ENCODE peak calls at places on chromosomes 4 and X, in six cellular contexts. O is CD8-positive, alpha-beta memory T cell; B is ecto neural progenitor cell; K is ureter; V is NCI-H2081; J is KBM-7. I is an unnamed sample.

GRCh38 chr4:8837181-8837811 is 34.3 kb downstream of the HMX1 start:
- DNase-seq in V (no peak), B (peak), J (no peak), K (peak), O (peak), I (no peak)

GRCh38 chr4:15714616-15715015 is 11.8 kb downstream of the BST1 start:
- DNase-seq in J (no peak), V (no peak), B (no peak), K (no peak), O (no peak), I (peak)

GRCh38 chr4:73614468-73614867 is 5.8 kb downstream of the RASSF6 start:
- DNase-seq in B (no peak), K (no peak), O (no peak), J (no peak), V (no peak), I (no peak)

GRCh38 chr4:137065306-137065705 is 467.0 kb downstream of the PCDH18 start:
- DNase-seq in O (no peak), V (no peak), K (no peak), J (no peak), B (no peak), I (peak)

GRCh38 chr4:7389719-7390118 is 45.0 kb downstream of the PSAPL1 start:
- DNase-seq in K (peak), O (no peak), J (no peak), V (no peak), B (peak), I (no peak)

GRCh38 chr4:173346074-173346473 is 11.9 kb upstream of the HMGB2 start:
- DNase-seq in K (no peak), O (no peak), V (no peak), J (no peak), B (no peak), I (peak)

GRCh38 chrX:38987135-38987780 is 186.0 kb downstream of the MID1IP1 start:
- DNase-seq in J (peak), B (no peak), K (no peak), O (no peak), V (no peak), I (no peak)

GRCh38 chr4:40333921-40334352 is 1.2 kb upstream of the CHRNA9 start:
- DNase-seq in V (no peak), J (no peak), B (no peak), O (no peak), K (no peak), I (peak)

GRCh38 chr4:139986621-139987510 is 167.1 kb downstream of the MAML3 start:
- DNase-seq in B (no peak), K (no peak), O (no peak), J (no peak), V (peak), I (no peak)

GRCh38 chrX:150454083-150454482 is 91.0 kb downstream of the MAMLD1 start:
- DNase-seq in B (no peak), J (no peak), O (no peak), V (no peak), K (no peak), I (no peak)

GRCh38 chr4:23728393-23728792 is 161.5 kb downstream of the PPARGC1A start:
- DNase-seq in K (no peak), J (no peak), B (no peak), V (no peak), O (no peak), I (peak)

GRCh38 chrX:70592091-70592490 is 147.5 kb downstream of the DLG3 start:
- DNase-seq in K (no peak), O (no peak), J (no peak), V (no peak), B (no peak), I (peak)

GRCh38 chr4:109890076-109890475 is 22.6 kb upstream of the EGF start:
- DNase-seq in V (no peak), B (no peak), O (no peak), J (no peak), K (no peak), I (no peak)

GRCh38 chrX:111041018-111041462 is 55.0 kb upstream of the PAK3 start:
- DNase-seq in K (no peak), B (no peak), O (peak), V (peak), J (peak), I (peak)

GRCh38 chrX:47581731-47582647 is at the start of gene TIMP1:
- DNase-seq in B (peak), K (peak), V (no peak), J (peak), O (peak), I (peak)

GRCh38 chr4:2643555-2643954 is 107.1 kb downstream of the FAM193A start:
- DNase-seq in B (no peak), O (no peak), J (no peak), K (no peak), V (no peak), I (no peak)

GRCh38 chr4:7976025-7976424 is 36.4 kb upstream of the AFAP1 start:
- DNase-seq in O (no peak), V (no peak), J (no peak), B (no peak), K (no peak), I (no peak)

GRCh38 chr4:11424896-11425295 is 3.8 kb downstream of the HS3ST1 start:
- DNase-seq in V (no peak), O (no peak), K (no peak), J (no peak), B (no peak), I (no peak)

GRCh38 chrX:72540318-72540717 is 32.3 kb downstream of the HDAC8 start:
- DNase-seq in O (no peak), B (no peak), K (no peak), V (no peak), J (peak), I (no peak)

GRCh38 chr4:156197216-156197615 is 243.6 kb upstream of the CTSO start:
- DNase-seq in V (no peak), K (no peak), O (no peak), J (no peak), B (no peak), I (no peak)

GRCh38 chr4:186728631-186729271 is 5.1 kb upstream of the FAT1 start:
- DNase-seq in B (no peak), V (no peak), K (no peak), O (no peak), J (no peak), I (peak)

GRCh38 chr4:114100288-114101031 is 121.0 kb upstream of the ARSJ start:
- DNase-seq in K (no peak), V (no peak), J (no peak), O (no peak), B (no peak), I (no peak)

GRCh38 chr4:127211377-127212268 is 421.1 kb upstream of the INTU start:
- DNase-seq in K (no peak), J (no peak), B (no peak), V (no peak), O (no peak), I (no peak)

GRCh38 chrX:97747346-97747745 is 863.6 kb downstream of the RPA4 start:
- DNase-seq in K (no peak), O (no peak), B (no peak), J (no peak), V (no peak), I (no peak)

GRCh38 chr4:3316146-3316545 is 23.3 kb downstream of the RGS12 start:
- DNase-seq in K (peak), V (no peak), B (no peak), J (no peak), O (no peak), I (no peak)

GRCh38 chr4:166165829-166166420 is 292.9 kb downstream of the TLL1 start:
- DNase-seq in V (peak), J (peak), K (no peak), B (no peak), O (no peak), I (peak)

GRCh38 chr4:166594326-166594946 is 639.9 kb downstream of the SPOCK3 start:
- DNase-seq in V (peak), O (no peak), B (peak), K (peak), J (peak), I (peak)

GRCh38 chrX:129653985-129654651 is 638 bp downstream of the APLN start:
- DNase-seq in O (no peak), J (peak), B (peak), K (no peak), V (no peak), I (no peak)

GRCh38 chrX:153457827-153458466 is 12.1 kb upstream of the TREX2 start:
- DNase-seq in O (no peak), B (no peak), K (no peak), V (no peak), J (no peak), I (no peak)

GRCh38 chr4:119231517-119231916 is 19.0 kb downstream of the USP53 start:
- DNase-seq in V (no peak), J (no peak), O (no peak), K (no peak), B (no peak), I (no peak)

GRCh38 chr4:7358100-7358735 is 76.5 kb downstream of the PSAPL1 start:
- DNase-seq in K (no peak), O (no peak), B (no peak), J (no peak), V (no peak), I (peak)

GRCh38 chr4:3461515-3462291 is 1.4 kb upstream of the DOK7 start:
- DNase-seq in K (peak), B (no peak), O (no peak), J (no peak), V (peak), I (peak)

GRCh38 chrX:34300871-34301270 is 168.8 kb upstream of the FAM47A start:
- DNase-seq in B (peak), K (no peak), J (peak), O (no peak), V (peak), I (no peak)

GRCh38 chr4:134028411-134028810 is 173.2 kb downstream of the PABPC4L start:
- DNase-seq in J (no peak), B (no peak), V (no peak), K (no peak), O (no peak), I (no peak)

GRCh38 chr4:40058121-40058520 is 1.5 kb downstream of the N4BP2 start:
- DNase-seq in B (no peak), K (no peak), O (no peak), J (no peak), V (no peak), I (no peak)

GRCh38 chr4:127284236-127284635 is 348.5 kb upstream of the INTU start:
- DNase-seq in J (no peak), O (no peak), B (no peak), V (no peak), K (no peak), I (no peak)

GRCh38 chr4:89212666-89213381 is 94.8 kb downstream of the GPRIN3 start:
- DNase-seq in V (no peak), J (no peak), O (no peak), B (no peak), K (no peak), I (peak)